ENCODE peak calls at places on chromosomes 3 and 15, in eight cellular contexts. R is choroid plexus epithelial cell; B is NCI-H1694; G is stimulated activated CD8-positive, alpha-beta memory T cell treated with anti-CD3 and anti-CD28 coated beads, Interleukin-7, amount 100 ng/mL, for 48 hours; D is tibial nerve; X is posterior cingulate gyrus; I is ELF-1; M is SW480. P is an unnamed sample.

GRCh38 chr3:111810909-111811308 is 48.2 kb upstream of the PHLDB2 start:
- DNase-seq in R (peak), B (no peak), G (no peak), D (no peak), X (no peak), I (no peak), M (no peak), P (no peak)

GRCh38 chr3:81816473-81817260 is 55.2 kb upstream of the GBE1 start:
- DNase-seq in R (peak), B (no peak), G (no peak), D (no peak), X (no peak), I (no peak), M (no peak), P (no peak)

GRCh38 chr15:98647026-98647773 is 1.1 kb upstream of the IGF1R start:
- DNase-seq in R (peak), B (no peak), G (no peak), D (peak), X (peak), I (peak), M (peak), P (peak)

GRCh38 chr3:8712045-8712870 is 21.3 kb upstream of the CAV3 start:
- DNase-seq in R (peak), B (peak), G (no peak), D (no peak), X (no peak), I (no peak), M (peak), P (no peak)

GRCh38 chr15:70023769-70024491 is 73.8 kb downstream of the TLE3 start:
- DNase-seq in R (peak), B (no peak), G (no peak), D (peak), X (no peak), I (no peak), M (no peak), P (no peak)

GRCh38 chr15:64466408-64467116 is 6.2 kb downstream of the ZNF609 start:
- DNase-seq in R (no peak), B (no peak), G (no peak), D (no peak), X (no peak), I (peak), M (no peak), P (no peak)

GRCh38 chr3:169552533-169552932 is 111.0 kb downstream of the MECOM start:
- DNase-seq in R (no peak), B (no peak), G (no peak), D (no peak), X (no peak), I (no peak), M (no peak), P (no peak)

GRCh38 chr3:69250014-69250413 is 127.6 kb upstream of the LMOD3 start:
- DNase-seq in R (peak), B (no peak), G (no peak), D (no peak), X (no peak), I (peak), M (no peak), P (no peak)

GRCh38 chr15:66481107-66481856 is 16.3 kb downstream of the SNAPC5 start:
- DNase-seq in R (peak), B (no peak), G (no peak), D (no peak), X (no peak), I (no peak), M (peak), P (no peak)

GRCh38 chr15:100995471-100996430 is 76.6 kb downstream of the LRRK1 start:
- DNase-seq in R (no peak), B (no peak), G (no peak), D (no peak), X (no peak), I (no peak), M (peak), P (no peak)